ENCODE peak calls at places on chromosomes 11 and 22, in four cellular contexts. One of them, this sample, is unnamed.

GRCh38 chr22:40345801-40346177 is 511 bp upstream of the ADSL start:
- DNase-seq in epithelial cell of esophagus: peak
- DNase-seq in nephron progenitor cell: peak
- DNase-seq in HFF-Myc: no peak
- DNase-seq in this sample: peak

GRCh38 chr22:43110444-43110926 is at the start of gene BIK:
- DNase-seq in epithelial cell of esophagus: peak
- DNase-seq in nephron progenitor cell: peak
- DNase-seq in HFF-Myc: no peak
- DNase-seq in this sample: peak

GRCh38 chr11:76307416-76307815 is 73.5 kb downstream of the THAP12 start:
- DNase-seq in epithelial cell of esophagus: no peak
- DNase-seq in nephron progenitor cell: no peak
- DNase-seq in HFF-Myc: no peak
- DNase-seq in this sample: no peak

GRCh38 chr11:117828641-117829368 is 4.3 kb upstream of the FXYD2 start:
- DNase-seq in epithelial cell of esophagus: peak
- DNase-seq in nephron progenitor cell: no peak
- DNase-seq in HFF-Myc: no peak
- DNase-seq in this sample: no peak

GRCh38 chr22:49658902-49659280 is 168.8 kb downstream of the BRD1 start:
- DNase-seq in epithelial cell of esophagus: no peak
- DNase-seq in nephron progenitor cell: no peak
- DNase-seq in HFF-Myc: no peak
- DNase-seq in this sample: no peak

GRCh38 chr11:126307706-126308105 is 3.8 kb downstream of the DCPS start:
- DNase-seq in epithelial cell of esophagus: peak
- DNase-seq in nephron progenitor cell: peak
- DNase-seq in HFF-Myc: no peak
- DNase-seq in this sample: peak

GRCh38 chr11:210122-210802 is 2.8 kb downstream of the RIC8A start:
- DNase-seq in epithelial cell of esophagus: peak
- DNase-seq in nephron progenitor cell: no peak
- DNase-seq in HFF-Myc: peak
- DNase-seq in this sample: no peak

GRCh38 chr22:32281092-32281491 is 25.9 kb upstream of the SLC5A4 start:
- DNase-seq in epithelial cell of esophagus: peak
- DNase-seq in nephron progenitor cell: no peak
- DNase-seq in HFF-Myc: peak
- DNase-seq in this sample: peak

GRCh38 chr11:132161538-132161937 is 791.1 kb downstream of the NTM start:
- DNase-seq in epithelial cell of esophagus: no peak
- DNase-seq in nephron progenitor cell: no peak
- DNase-seq in HFF-Myc: no peak
- DNase-seq in this sample: no peak

GRCh38 chr11:19241260-19242183 is 777 bp upstream of the E2F8 start:
- DNase-seq in epithelial cell of esophagus: peak
- DNase-seq in nephron progenitor cell: peak
- DNase-seq in HFF-Myc: no peak
- DNase-seq in this sample: peak

GRCh38 chr11:73218106-73218829 is at the start of gene P2RY2:
- DNase-seq in epithelial cell of esophagus: peak
- DNase-seq in nephron progenitor cell: peak
- DNase-seq in HFF-Myc: no peak
- DNase-seq in this sample: peak

GRCh38 chr11:14336507-14337503 is 22.2 kb downstream of the RRAS2 start:
- DNase-seq in epithelial cell of esophagus: peak
- DNase-seq in nephron progenitor cell: no peak
- DNase-seq in HFF-Myc: peak
- DNase-seq in this sample: no peak

GRCh38 chr11:125978778-125979378 is 33.0 kb downstream of the VSIG10L2 start:
- DNase-seq in epithelial cell of esophagus: no peak
- DNase-seq in nephron progenitor cell: no peak
- DNase-seq in HFF-Myc: no peak
- DNase-seq in this sample: no peak

GRCh38 chr22:17606472-17606871 is 22.1 kb downstream of the ATP6V1E1 start:
- DNase-seq in epithelial cell of esophagus: no peak
- DNase-seq in nephron progenitor cell: no peak
- DNase-seq in HFF-Myc: no peak
- DNase-seq in this sample: peak

GRCh38 chr11:119205080-119205479 is 1.1 kb upstream of the CBL start:
- DNase-seq in epithelial cell of esophagus: no peak
- DNase-seq in nephron progenitor cell: no peak
- DNase-seq in HFF-Myc: no peak
- DNase-seq in this sample: no peak

GRCh38 chr11:46407635-46408034 is 16.1 kb upstream of the CHRM4 start:
- DNase-seq in epithelial cell of esophagus: no peak
- DNase-seq in nephron progenitor cell: no peak
- DNase-seq in HFF-Myc: no peak
- DNase-seq in this sample: no peak

GRCh38 chr11:20016526-20016925 is 143.7 kb downstream of the DBX1 start:
- DNase-seq in epithelial cell of esophagus: no peak
- DNase-seq in nephron progenitor cell: no peak
- DNase-seq in HFF-Myc: no peak
- DNase-seq in this sample: no peak

GRCh38 chr11:111910637-111911562 is 670 bp downstream of the CRYAB start:
- DNase-seq in epithelial cell of esophagus: peak
- DNase-seq in nephron progenitor cell: no peak
- DNase-seq in HFF-Myc: no peak
- DNase-seq in this sample: peak

GRCh38 chr11:94799726-94800125 is 31.6 kb downstream of the AMOTL1 start:
- DNase-seq in epithelial cell of esophagus: no peak
- DNase-seq in nephron progenitor cell: no peak
- DNase-seq in HFF-Myc: no peak
- DNase-seq in this sample: no peak

GRCh38 chr11:4551346-4551979 is 6.5 kb downstream of the OR52M1 start:
- DNase-seq in epithelial cell of esophagus: peak
- DNase-seq in nephron progenitor cell: no peak
- DNase-seq in HFF-Myc: no peak
- DNase-seq in this sample: no peak

GRCh38 chr11:4541071-4541470 is 3.9 kb upstream of the OR52M1 start:
- DNase-seq in epithelial cell of esophagus: no peak
- DNase-seq in nephron progenitor cell: no peak
- DNase-seq in HFF-Myc: no peak
- DNase-seq in this sample: no peak

GRCh38 chr11:4544891-4545290 is at the start of gene OR52M1:
- DNase-seq in epithelial cell of esophagus: no peak
- DNase-seq in nephron progenitor cell: no peak
- DNase-seq in HFF-Myc: no peak
- DNase-seq in this sample: no peak

GRCh38 chr11:4543561-4543960 is 1.4 kb upstream of the OR52M1 start:
- DNase-seq in epithelial cell of esophagus: peak
- DNase-seq in nephron progenitor cell: no peak
- DNase-seq in HFF-Myc: no peak
- DNase-seq in this sample: no peak

DNA sequence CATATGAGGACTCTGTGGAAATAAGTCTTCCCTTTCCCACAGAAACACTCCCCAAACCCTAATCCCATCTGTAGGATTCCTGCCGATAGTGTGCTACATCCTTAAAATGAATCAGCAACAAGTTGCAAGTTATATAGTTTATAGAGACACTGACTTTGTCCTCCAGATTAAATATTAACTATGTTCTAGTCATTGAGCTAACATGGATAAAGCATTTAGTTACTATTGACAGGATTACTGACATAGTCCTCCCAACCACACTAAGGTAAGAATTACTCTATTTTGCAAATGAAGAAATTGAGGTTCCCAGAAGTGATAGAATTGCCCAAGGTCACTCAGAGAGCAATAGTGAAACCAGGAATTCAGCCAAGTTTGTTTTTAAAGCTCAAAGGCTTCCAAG is 1.9 kb downstream of the OR52M1 start:
- DNase-seq in epithelial cell of esophagus: no peak
- DNase-seq in nephron progenitor cell: no peak
- DNase-seq in HFF-Myc: no peak
- DNase-seq in this sample: no peak
- TF ChIP-seq CTCF in epithelial cell of esophagus: no peak
- TF ChIP-seq CTCF in nephron progenitor cell: no peak
- TF ChIP-seq CTCF in HFF-Myc: no peak
- TF ChIP-seq CTCF in this sample: no peak

GRCh38 chr22:27842994-27843431 is 41.5 kb upstream of the MN1 start:
- DNase-seq in epithelial cell of esophagus: no peak
- DNase-seq in nephron progenitor cell: no peak
- DNase-seq in HFF-Myc: peak
- DNase-seq in this sample: no peak
- TF ChIP-seq CTCF in epithelial cell of esophagus: no peak
- TF ChIP-seq CTCF in nephron progenitor cell: no peak
- TF ChIP-seq CTCF in HFF-Myc: no peak
- TF ChIP-seq CTCF in this sample: no peak

GRCh38 chr11:36155770-36156485 is 133.3 kb downstream of the COMMD9 start:
- DNase-seq in epithelial cell of esophagus: peak
- DNase-seq in nephron progenitor cell: no peak
- DNase-seq in HFF-Myc: no peak
- DNase-seq in this sample: no peak
- TF ChIP-seq CTCF in epithelial cell of esophagus: peak
- TF ChIP-seq CTCF in nephron progenitor cell: no peak
- TF ChIP-seq CTCF in HFF-Myc: no peak
- TF ChIP-seq CTCF in this sample: peak

DNA sequence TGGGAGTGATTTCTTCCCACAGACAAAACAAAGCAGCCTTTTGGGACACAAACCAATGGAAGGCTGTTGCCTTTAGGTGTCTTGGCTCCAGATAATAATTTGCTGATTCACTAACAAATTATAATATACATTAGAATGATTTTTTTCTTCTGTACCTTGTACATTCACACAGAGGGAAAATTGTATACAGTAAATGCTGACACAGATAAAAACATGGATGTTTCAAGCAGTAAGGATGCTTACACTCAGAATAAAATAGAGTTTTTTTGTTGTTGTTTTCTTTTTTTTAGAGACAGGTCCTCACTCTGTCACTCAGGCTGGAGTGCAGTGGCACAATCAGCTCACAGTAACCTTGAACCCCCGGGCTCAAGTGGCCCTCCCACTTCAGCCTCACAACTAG is 109.2 kb upstream of the TRPC6 start:
- DNase-seq in epithelial cell of esophagus: no peak
- DNase-seq in nephron progenitor cell: no peak
- DNase-seq in HFF-Myc: no peak
- DNase-seq in this sample: no peak
- TF ChIP-seq CTCF in epithelial cell of esophagus: no peak
- TF ChIP-seq CTCF in nephron progenitor cell: no peak
- TF ChIP-seq CTCF in HFF-Myc: no peak
- TF ChIP-seq CTCF in this sample: no peak

This sample was measured in cardiac muscle cell.